ENCODE peak calls at places on chromosome 4, in four cellular contexts. One of them, this sample, is unnamed.

GRCh38 chr4:138875886-138876608 is 139.5 kb upstream of the NOCT start:
- DNase-seq in tibial artery: no peak
- DNase-seq in thyroid gland: no peak
- DNase-seq in HCT116: peak; percentile 15
- DNase-seq in this sample: no peak

GRCh38 chr4:82569727-82570126 is 7.9 kb upstream of the TMEM150C start:
- DNase-seq in tibial artery: no peak
- DNase-seq in thyroid gland: no peak
- DNase-seq in HCT116: no peak
- DNase-seq in this sample: no peak

GRCh38 chr4:32393806-32394205 is 1673.6 kb downstream of the PCDH7 start:
- DNase-seq in HCT116: no peak
- DNase-seq in thyroid gland: no peak
- DNase-seq in tibial artery: no peak
- DNase-seq in this sample: no peak

GRCh38 chr4:145481164-145481941 is at the start of gene SMAD1:
- DNase-seq in thyroid gland: peak; percentile 91
- DNase-seq in tibial artery: peak; percentile 92
- DNase-seq in HCT116: peak; percentile 57
- DNase-seq in this sample: peak; percentile 70

GRCh38 chr4:119858176-119858575 is 208.5 kb downstream of the MAD2L1 start:
- DNase-seq in HCT116: no peak
- DNase-seq in thyroid gland: no peak
- DNase-seq in tibial artery: no peak
- DNase-seq in this sample: no peak

GRCh38 chr4:88008133-88008621 is 742 bp downstream of the PKD2 start:
- DNase-seq in tibial artery: peak; percentile 75
- DNase-seq in HCT116: no peak
- DNase-seq in thyroid gland: peak; percentile 49
- DNase-seq in this sample: no peak

GRCh38 chr4:24473309-24473721 is 111.0 kb downstream of the DHX15 start:
- DNase-seq in tibial artery: no peak
- DNase-seq in thyroid gland: peak; percentile 63
- DNase-seq in HCT116: no peak
- DNase-seq in this sample: no peak

GRCh38 chr4:151667025-151667424 is 93.8 kb downstream of the GATB start:
- DNase-seq in HCT116: no peak
- DNase-seq in thyroid gland: no peak
- DNase-seq in tibial artery: no peak
- DNase-seq in this sample: no peak

GRCh38 chr4:153880983-153881382 is 92.1 kb upstream of the SFRP2 start:
- DNase-seq in HCT116: no peak
- DNase-seq in thyroid gland: no peak
- DNase-seq in tibial artery: no peak
- DNase-seq in this sample: no peak

GRCh38 chr4:186781032-186781917 is 57.6 kb upstream of the FAT1 start:
- DNase-seq in thyroid gland: no peak
- DNase-seq in tibial artery: no peak
- DNase-seq in HCT116: peak; percentile 66
- DNase-seq in this sample: no peak

GRCh38 chr4:71229477-71230257 is 109.2 kb upstream of the SLC4A4 start:
- DNase-seq in tibial artery: no peak
- DNase-seq in thyroid gland: peak; percentile 46
- DNase-seq in HCT116: peak; percentile 7
- DNase-seq in this sample: no peak

DNA sequence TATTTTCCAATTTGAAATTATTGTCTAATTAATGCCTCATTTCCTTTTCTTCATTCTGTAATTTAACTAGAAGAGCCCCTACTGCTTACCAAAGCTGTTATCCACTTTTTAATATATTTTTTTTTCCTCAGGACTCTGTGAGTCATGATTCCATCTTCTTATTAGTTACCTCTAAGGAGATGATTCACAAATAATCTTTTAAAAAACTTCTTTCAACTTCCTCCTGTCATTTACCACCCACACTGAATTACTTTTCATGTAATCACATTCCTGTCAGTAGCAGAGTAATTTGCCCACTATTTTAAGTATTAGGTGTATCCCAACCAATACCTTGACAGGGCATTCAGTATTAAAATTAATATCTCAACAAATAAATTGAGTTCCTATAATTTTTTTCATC is 470.9 kb upstream of the ADGRL3 start:
- DNase-seq in thyroid gland: no peak
- DNase-seq in tibial artery: no peak
- DNase-seq in HCT116: no peak
- DNase-seq in this sample: no peak
- H3K27ac ChIP-seq in thyroid gland: no peak overlapping the region
- H3K27ac ChIP-seq in tibial artery: no peak overlapping the region
- H3K27ac ChIP-seq in HCT116: no peak overlapping the region
- H3K27ac ChIP-seq in this sample: no peak overlapping the region

DNA sequence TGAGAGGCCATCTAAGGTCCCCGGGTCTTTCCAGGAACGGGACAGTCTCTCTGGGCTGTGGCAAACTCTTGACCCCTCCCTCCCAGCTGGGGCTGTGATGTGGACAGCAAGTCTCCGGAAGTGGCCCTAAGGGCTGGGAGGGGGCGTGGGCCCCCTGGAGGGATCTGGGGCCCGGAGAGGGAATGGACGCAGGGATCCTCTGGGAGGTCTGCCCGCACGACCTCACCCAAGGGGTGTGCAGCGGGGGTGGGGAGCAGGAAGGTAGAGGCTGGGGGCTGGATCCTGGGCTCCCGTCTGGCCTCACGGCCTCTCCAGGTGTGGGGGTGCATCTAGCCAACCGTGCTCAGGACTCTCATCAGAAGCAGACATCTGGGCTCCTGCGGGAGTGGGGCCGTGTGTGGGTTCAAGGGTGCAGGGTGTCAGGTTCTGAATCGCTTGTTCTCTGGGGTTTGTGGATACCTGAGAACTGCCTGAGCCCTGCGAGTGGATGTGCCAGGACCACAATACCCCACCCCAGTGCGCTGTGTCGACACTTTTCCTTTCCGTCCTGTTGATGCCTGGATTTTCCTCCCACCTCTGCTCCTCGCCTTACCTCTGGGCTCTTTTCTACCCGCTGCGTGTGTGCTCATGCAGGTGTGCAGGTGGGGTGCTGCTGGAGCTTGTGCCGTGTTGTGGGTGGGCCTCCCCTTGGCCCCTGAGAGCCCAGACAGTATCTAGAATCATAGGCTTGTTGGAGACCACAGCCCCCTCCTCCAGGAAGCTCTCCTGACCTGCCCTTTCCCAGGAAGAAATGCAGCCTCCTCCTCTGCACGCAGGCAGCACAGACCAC is 917 bp downstream of the CPZ start:
- DNase-seq in HCT116: no peak
- DNase-seq in thyroid gland: no peak
- DNase-seq in tibial artery: no peak
- DNase-seq in this sample: no peak
- H3K4me3 ChIP-seq in HCT116: no peak overlapping the region
- H3K4me3 ChIP-seq in thyroid gland: no peak overlapping the region
- H3K4me3 ChIP-seq in tibial artery: no peak overlapping the region
- H3K4me3 ChIP-seq in this sample: no peak overlapping the region

DNA sequence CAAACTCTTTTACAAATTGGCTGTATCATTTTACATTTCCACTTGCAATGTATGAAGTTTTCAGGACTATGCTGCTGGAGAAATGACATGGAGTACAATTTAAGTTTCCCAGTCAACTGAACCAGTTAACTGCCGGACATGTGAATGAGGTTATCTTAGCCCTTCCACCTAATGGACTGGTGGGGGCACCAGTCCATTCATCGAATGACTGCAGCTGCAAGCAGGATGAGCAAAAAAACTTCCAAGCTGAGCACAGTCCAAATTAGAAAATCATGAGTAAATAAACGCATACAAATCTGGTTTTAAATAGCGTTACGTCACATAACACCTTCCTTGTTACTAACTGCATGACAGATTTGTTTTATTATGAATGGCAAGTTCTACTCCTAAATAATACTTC is 1131.5 kb downstream of the PCDH18 start:
- DNase-seq in thyroid gland: no peak
- DNase-seq in HCT116: no peak
- DNase-seq in tibial artery: no peak
- DNase-seq in this sample: no peak
- TF ChIP-seq CTCF in thyroid gland: no peak
- TF ChIP-seq CTCF in HCT116: peak; percentile 10
- TF ChIP-seq CTCF in tibial artery: no peak
- TF ChIP-seq CTCF in this sample: no peak

GRCh38 chr4:107492566-107492965 is 227.5 kb downstream of the PAPSS1 start:
- DNase-seq in HCT116: no peak
- DNase-seq in tibial artery: no peak
- DNase-seq in thyroid gland: no peak
- DNase-seq in this sample: no peak
- H3K27ac ChIP-seq in HCT116: no peak overlapping the region
- H3K27ac ChIP-seq in tibial artery: no peak overlapping the region
- H3K27ac ChIP-seq in thyroid gland: no peak overlapping the region
- H3K27ac ChIP-seq in this sample: no peak overlapping the region

DNA sequence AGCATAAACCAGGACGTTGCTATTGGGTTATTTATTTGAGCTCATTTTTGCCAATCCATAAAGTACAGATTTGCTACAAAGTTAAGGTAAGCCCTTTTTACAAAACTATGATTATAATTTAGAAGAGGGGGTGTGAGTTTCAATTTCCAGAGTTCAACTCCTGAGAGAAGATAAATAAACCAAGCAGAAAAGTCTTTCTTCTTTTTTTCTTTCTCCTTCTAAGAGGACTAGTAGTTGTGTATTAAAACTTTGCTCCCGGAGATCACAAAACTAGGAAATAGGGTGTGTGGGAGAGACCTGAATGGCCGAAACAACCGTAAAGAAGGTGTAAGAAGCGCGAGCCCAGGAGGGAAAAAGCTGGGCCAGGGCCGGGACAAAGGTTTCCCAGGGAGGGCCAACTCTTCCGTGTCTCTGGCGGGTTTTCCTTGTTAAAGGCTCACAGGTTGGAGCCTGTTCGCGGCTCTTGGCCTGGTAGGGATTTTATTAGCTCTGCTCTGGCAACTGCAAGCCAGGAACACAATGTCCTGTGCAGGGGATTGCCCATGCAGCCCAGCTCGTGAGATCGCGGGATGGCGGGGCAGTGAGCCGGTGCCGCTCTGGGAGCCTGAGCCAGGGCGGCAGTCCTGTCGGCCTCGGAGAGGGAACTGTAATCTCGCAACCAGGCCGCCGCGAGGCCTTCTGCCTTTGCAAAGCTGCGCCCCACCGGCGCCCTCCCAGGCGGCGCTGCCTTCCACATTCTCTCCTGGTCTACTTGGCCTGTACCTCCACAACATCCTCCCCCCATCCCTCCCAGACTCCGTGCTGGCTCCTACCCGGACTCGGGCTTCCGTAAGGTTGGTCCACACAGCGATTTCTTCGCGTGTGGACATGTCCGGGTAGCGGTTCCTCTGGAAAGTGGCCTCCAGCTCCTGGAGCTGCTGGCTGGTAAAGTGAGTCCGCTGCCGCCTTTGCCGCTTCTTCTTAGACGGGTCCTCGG is 2.2 kb downstream of the PITX2 start:
- DNase-seq in HCT116: no peak
- DNase-seq in thyroid gland: no peak
- DNase-seq in tibial artery: no peak
- DNase-seq in this sample: no peak
- H3K4me3 ChIP-seq in HCT116: no peak overlapping the region
- H3K4me3 ChIP-seq in thyroid gland: no peak overlapping the region
- H3K4me3 ChIP-seq in tibial artery: peak overlapping the region; percentile 47
- H3K4me3 ChIP-seq in this sample: peak overlapping the region; percentile 50

GRCh38 chr4:27360651-27361347 is 500.2 kb downstream of the STIM2 start:
- DNase-seq in thyroid gland: no peak
- DNase-seq in tibial artery: no peak
- DNase-seq in HCT116: no peak
- DNase-seq in this sample: no peak

GRCh38 chr4:27358269-27358668 is 497.6 kb downstream of the STIM2 start:
- DNase-seq in tibial artery: no peak
- DNase-seq in HCT116: no peak
- DNase-seq in thyroid gland: no peak
- DNase-seq in this sample: no peak

DNA sequence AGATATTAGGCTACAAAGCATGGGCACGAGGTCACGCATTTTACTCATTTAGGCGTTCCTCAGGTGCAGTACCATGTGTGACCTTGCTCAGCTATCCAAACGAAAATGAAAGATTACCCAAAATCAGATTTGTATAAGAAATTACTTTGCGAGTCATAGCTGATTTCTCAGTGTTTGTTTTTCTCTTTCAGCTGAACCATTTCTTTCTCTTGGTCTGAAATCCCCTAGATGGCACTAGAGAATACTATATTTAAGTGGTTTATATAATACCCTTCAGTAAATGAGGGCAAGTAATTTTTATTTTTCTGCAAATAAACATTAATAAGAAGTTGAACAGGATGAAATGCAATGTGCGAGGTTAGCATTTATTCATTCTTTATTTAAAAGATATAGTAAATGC is 496.6 kb downstream of the STIM2 start:
- DNase-seq in HCT116: no peak
- DNase-seq in tibial artery: no peak
- DNase-seq in thyroid gland: no peak
- DNase-seq in this sample: no peak
- TF ChIP-seq CTCF in HCT116: peak; percentile 45
- TF ChIP-seq CTCF in tibial artery: no peak
- TF ChIP-seq CTCF in thyroid gland: no peak
- TF ChIP-seq CTCF in this sample: peak; percentile 37

GRCh38 chr4:128572778-128573241 is 236.7 kb upstream of the JADE1 start:
- DNase-seq in thyroid gland: no peak
- DNase-seq in HCT116: no peak
- DNase-seq in tibial artery: no peak
- DNase-seq in this sample: no peak

GRCh38 chr4:128570380-128570779 is 239.1 kb upstream of the JADE1 start:
- DNase-seq in HCT116: no peak
- DNase-seq in tibial artery: peak; percentile 77
- DNase-seq in thyroid gland: no peak
- DNase-seq in this sample: peak; percentile 82

GRCh38 chr4:128574706-128575105 is 234.8 kb upstream of the JADE1 start:
- DNase-seq in tibial artery: peak; percentile 74
- DNase-seq in thyroid gland: peak; percentile 82
- DNase-seq in HCT116: peak; percentile 40
- DNase-seq in this sample: peak; percentile 79

GRCh38 chr4:128573781-128574508 is 235.6 kb upstream of the JADE1 start:
- DNase-seq in thyroid gland: peak; percentile 43
- DNase-seq in tibial artery: no peak
- DNase-seq in HCT116: no peak
- DNase-seq in this sample: no peak

GRCh38 chr4:128571747-128572146 is 237.8 kb upstream of the JADE1 start:
- DNase-seq in tibial artery: peak; percentile 74
- DNase-seq in HCT116: peak; percentile 13
- DNase-seq in thyroid gland: no peak
- DNase-seq in this sample: peak; percentile 76
- H3K27ac ChIP-seq in tibial artery: peak overlapping the region; percentile 52
- H3K27ac ChIP-seq in HCT116: no peak overlapping the region
- H3K27ac ChIP-seq in thyroid gland: peak overlapping the region; percentile 84
- H3K27ac ChIP-seq in this sample: peak overlapping the region; percentile 60